ENCODE peak calls at places on chromosomes 11 and 22, in nine cellular contexts. E, A, R, Z, S, H, Q, L and B are unnamed samples.

GRCh38 chr11:72441647-72442267 is 7.4 kb upstream of the CLPB start:
- DNase-seq in E (peak; percentile 58), A (no peak), R (no peak), Z (no peak), S (no peak), H (no peak), Q (no peak), L (peak; percentile 48), B (no peak)

GRCh38 chr11:134792044-134792443 is 380.0 kb upstream of the B3GAT1 start:
- DNase-seq in E (no peak), A (no peak), R (no peak), Z (no peak), S (no peak), H (no peak), Q (peak; percentile 17), L (no peak), B (no peak)

GRCh38 chr11:65500262-65501004 is 1.6 kb downstream of the MALAT1 start:
- DNase-seq in E (peak; percentile 41), A (peak; percentile 67), R (peak; percentile 55), Z (peak; percentile 66), S (peak; percentile 25), H (no peak), Q (peak; percentile 32), L (peak; percentile 54), B (peak; percentile 72)

GRCh38 chr22:46457502-46458488 is 79.6 kb downstream of the CELSR1 start:
- DNase-seq in E (peak; percentile 87), A (no peak), R (no peak), Z (no peak), S (peak; percentile 90), H (no peak), Q (peak; percentile 42), L (peak; percentile 44), B (no peak)

GRCh38 chr11:93570759-93571413 is 27.7 kb upstream of the SMCO4 start:
- DNase-seq in E (peak; percentile 75), A (peak; percentile 86), R (no peak), Z (peak; percentile 15), S (peak; percentile 71), H (peak; percentile 14), Q (peak; percentile 58), L (peak; percentile 75), B (peak; percentile 25)

GRCh38 chr11:99020324-99021225 is at the start of gene CNTN5:
- DNase-seq in E (peak; percentile 20), A (peak; percentile 67), R (peak; percentile 91), Z (peak; percentile 21), S (peak; percentile 49), H (peak; percentile 20), Q (peak; percentile 35), L (peak; percentile 7), B (peak; percentile 51)

GRCh38 chr11:69086152-69086551 is 37.4 kb downstream of the TPCN2 start:
- DNase-seq in E (no peak), A (no peak), R (no peak), Z (no peak), S (no peak), H (peak; percentile 63), Q (no peak), L (peak; percentile 57), B (no peak)

GRCh38 chr22:21754523-21755128 is 19.0 kb upstream of the YPEL1 start:
- DNase-seq in E (peak; percentile 12), A (no peak), R (no peak), Z (peak; percentile 59), S (no peak), H (peak; percentile 31), Q (peak; percentile 22), L (peak; percentile 33), B (peak; percentile 57)

GRCh38 chr11:125941606-125942275 is 4.1 kb upstream of the VSIG10L2 start:
- DNase-seq in E (peak; percentile 10), A (peak; percentile 66), R (peak; percentile 59), Z (peak; percentile 67), S (peak; percentile 57), H (no peak), Q (no peak), L (peak; percentile 31), B (peak; percentile 54)

GRCh38 chr11:24683578-24683977 is 186.7 kb downstream of the LUZP2 start:
- DNase-seq in E (no peak), A (no peak), R (no peak), Z (no peak), S (peak; percentile 8), H (no peak), Q (no peak), L (no peak), B (no peak)

GRCh38 chr11:69183613-69184012 is 27.9 kb downstream of the SMIM38 start:
- DNase-seq in E (no peak), A (no peak), R (no peak), Z (no peak), S (no peak), H (no peak), Q (no peak), L (no peak), B (no peak)

GRCh38 chr11:121741954-121742361 is 289.2 kb upstream of the SORL1-AS1 start:
- DNase-seq in E (peak; percentile 61), A (peak; percentile 94), R (no peak), Z (peak; percentile 77), S (no peak), H (peak; percentile 89), Q (peak; percentile 3), L (peak; percentile 51), B (peak; percentile 71)

GRCh38 chr11:494761-495536 is 12.1 kb downstream of the RNH1 start:
- DNase-seq in E (no peak), A (no peak), R (no peak), Z (no peak), S (no peak), H (no peak), Q (no peak), L (no peak), B (peak; percentile 54)

GRCh38 chr22:46111645-46112306 is 38.5 kb upstream of the PPARA start:
- DNase-seq in E (no peak), A (peak; percentile 93), R (no peak), Z (peak; percentile 62), S (no peak), H (peak; percentile 61), Q (no peak), L (peak; percentile 35), B (no peak)

GRCh38 chr22:34102633-34103032 is 182.4 kb upstream of the LARGE1 start:
- DNase-seq in E (no peak), A (no peak), R (no peak), Z (no peak), S (no peak), H (no peak), Q (no peak), L (no peak), B (no peak)

GRCh38 chr11:17805043-17805442 is 70.5 kb downstream of the KCNC1 start:
- DNase-seq in E (no peak), A (no peak), R (no peak), Z (no peak), S (no peak), H (no peak), Q (no peak), L (no peak), B (no peak)

GRCh38 chr11:61949169-61950034 is 749 bp upstream of the BEST1 start:
- DNase-seq in E (peak; percentile 79), A (peak; percentile 91), R (peak; percentile 26), Z (peak; percentile 77), S (peak; percentile 74), H (peak; percentile 89), Q (peak; percentile 94), L (peak; percentile 91), B (peak; percentile 76)

GRCh38 chr11:41201156-41201555 is 258.3 kb downstream of the LRRC4C start:
- DNase-seq in E (peak; percentile 36), A (no peak), R (peak; percentile 30), Z (no peak), S (peak; percentile 62), H (no peak), Q (no peak), L (peak; percentile 28), B (no peak)

DNA sequence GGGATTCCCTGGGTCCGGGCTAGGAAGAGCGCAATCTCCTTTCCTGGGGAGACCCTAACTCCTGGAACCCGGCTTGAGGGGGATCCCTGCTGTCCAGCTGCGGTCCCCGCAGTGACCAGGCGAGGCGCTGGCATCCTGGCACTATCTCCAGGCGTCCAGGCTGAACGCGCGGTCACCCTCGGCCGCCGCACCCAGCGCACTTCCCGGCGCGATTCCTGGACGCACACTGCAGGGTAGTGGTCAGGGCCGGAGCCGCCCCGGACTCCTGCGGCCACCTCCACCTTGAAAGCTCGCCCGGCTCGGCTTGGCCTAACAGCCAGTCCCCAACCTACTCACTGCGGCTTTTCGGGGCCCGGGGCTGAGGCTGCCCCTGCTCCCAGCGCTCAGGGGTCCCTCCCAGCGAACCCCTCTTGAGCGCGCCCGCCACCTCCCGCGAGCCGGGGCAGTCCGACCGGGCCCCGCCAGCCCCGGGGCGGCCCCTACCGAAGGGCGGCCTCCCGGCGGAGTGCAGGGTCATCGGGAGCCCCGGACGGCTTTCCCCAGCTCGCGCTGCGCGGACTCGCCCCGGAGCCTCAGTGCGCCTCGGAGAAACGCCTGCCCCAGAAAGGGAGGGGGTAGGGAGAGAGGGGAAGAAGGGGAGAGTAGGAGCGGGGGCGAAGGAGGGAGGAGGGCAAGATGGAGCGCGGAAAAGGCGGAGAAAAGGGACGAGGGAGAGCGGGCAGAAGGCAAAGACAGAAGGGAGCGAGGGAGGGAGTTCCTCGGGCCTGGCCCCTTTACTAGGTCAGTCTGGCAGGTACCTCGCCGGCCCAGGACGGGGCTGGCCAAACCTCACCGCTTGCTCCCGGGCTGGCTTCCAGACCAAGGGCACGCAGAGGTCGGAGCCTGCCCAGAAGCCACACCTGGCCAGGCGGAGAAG is 1.0 kb downstream of the POU2AF3 start:
- DNase-seq in E (peak; percentile 46), A (peak; percentile 81), R (no peak), Z (peak; percentile 78), S (peak; percentile 9), H (peak; percentile 79), Q (peak; percentile 11), L (peak; percentile 33), B (peak; percentile 86)
- TF ChIP-seq CTCF in E (peak; percentile 42), A (peak; percentile 76), R (no peak), Z (peak; percentile 59), S (peak; percentile 40), H (peak; percentile 43), Q (peak; percentile 58), L (peak; percentile 44), B (peak; percentile 62)

DNA sequence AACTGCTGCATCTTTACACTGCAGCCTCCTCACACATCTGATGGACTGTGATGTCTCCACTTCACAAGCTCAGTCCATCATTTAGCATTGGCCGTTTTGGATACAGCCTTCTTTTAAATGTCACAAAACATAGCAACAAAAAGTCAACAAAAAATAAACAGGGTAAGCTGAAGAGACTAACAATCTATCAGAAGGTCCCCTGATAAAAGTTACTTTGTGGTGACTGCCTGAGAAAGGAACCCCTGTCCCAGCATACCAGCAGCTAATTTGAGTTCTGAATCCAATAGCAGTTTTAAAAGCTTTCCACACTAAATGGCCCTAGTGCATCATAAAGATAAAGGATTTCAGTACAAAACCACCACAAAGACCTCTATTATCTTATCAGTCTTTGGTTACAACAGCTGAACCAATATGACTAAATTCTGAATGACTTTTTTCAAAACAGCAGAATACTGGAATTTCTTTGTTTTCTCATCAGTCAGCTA is 162.4 kb downstream of the SOX6 start:
- DNase-seq in E (peak; percentile 57), A (no peak), R (no peak), Z (no peak), S (no peak), H (no peak), Q (no peak), L (no peak), B (no peak)
- TF ChIP-seq CTCF in E (no peak), A (no peak), R (no peak), Z (no peak), S (no peak), H (no peak), Q (no peak), L (no peak), B (no peak)

GRCh38 chr11:76719281-76719680 is 48.7 kb upstream of the LRRC32 start:
- DNase-seq in E (no peak), A (no peak), R (no peak), Z (no peak), S (no peak), H (no peak), Q (no peak), L (no peak), B (no peak)
- TF ChIP-seq CTCF in E (no peak), A (no peak), R (no peak), Z (no peak), S (no peak), H (no peak), Q (no peak), L (no peak), B (no peak)

GRCh38 chr11:131906963-131907362 is 536.5 kb downstream of the NTM start:
- DNase-seq in E (no peak), A (no peak), R (no peak), Z (no peak), S (no peak), H (no peak), Q (no peak), L (peak; percentile 15), B (no peak)
- TF ChIP-seq CTCF in E (peak; percentile 27), A (no peak), R (no peak), Z (no peak), S (peak; percentile 9), H (no peak), Q (peak; percentile 23), L (peak; percentile 15), B (no peak)